ENCODE peak calls at places on chromosomes 3 and 15, in seven cellular contexts. U is foreskin keratinocyte, T is BJ, B is neural progenitor cell, R is epithelial cell of esophagus, I is Caco-2, K is left ventricle myocardium inferior. H is an unnamed sample.
A peak's percentile ranks its signal among the peaks of the same experiment; 100 is the strongest.

GRCh38 chr3:24829011-24829581 is 334.4 kb upstream of the THRB start:
- DNase-seq in U (no peak), T (no peak), B (peak; percentile 78), R (peak; percentile 17), I (no peak), K (peak; percentile 38), H (peak; percentile 31)

GRCh38 chr15:40398413-40398873 is 7.2 kb upstream of the IVD start:
- DNase-seq in U (no peak), T (no peak), B (no peak), R (no peak), I (no peak), K (no peak), H (no peak)

GRCh38 chr3:133401374-133402135 is 1.7 kb downstream of the BFSP2 start:
- DNase-seq in U (no peak), T (no peak), B (no peak), R (no peak), I (no peak), K (peak; percentile 43), H (no peak)

GRCh38 chr15:41556657-41557056 is 2.4 kb upstream of the TYRO3 start:
- DNase-seq in U (no peak), T (no peak), B (no peak), R (no peak), I (no peak), K (no peak), H (no peak)

GRCh38 chr15:39183177-39183881 is 397.6 kb upstream of the THBS1 start:
- DNase-seq in U (no peak), T (no peak), B (no peak), R (peak; percentile 70), I (no peak), K (no peak), H (no peak)

GRCh38 chr3:192816274-192816853 is 89.0 kb upstream of the FGF12 start:
- DNase-seq in U (peak; percentile 55), T (no peak), B (peak; percentile 55), R (peak; percentile 66), I (no peak), K (no peak), H (no peak)

GRCh38 chr3:57617739-57618138 is 20.6 kb upstream of the ARF4 start:
- DNase-seq in U (no peak), T (no peak), B (no peak), R (no peak), I (no peak), K (no peak), H (no peak)

GRCh38 chr3:51974277-51974962 is 444 bp upstream of the ABHD14A start:
- DNase-seq in U (no peak), T (no peak), B (no peak), R (no peak), I (no peak), K (no peak), H (no peak)

GRCh38 chr3:189025866-189026265 is 145.9 kb upstream of the TPRG1 start:
- DNase-seq in U (no peak), T (no peak), B (no peak), R (no peak), I (no peak), K (no peak), H (no peak)

GRCh38 chr3:182500294-182500693 is 293.0 kb upstream of the ATP11B start:
- DNase-seq in U (no peak), T (no peak), B (peak; percentile 95), R (no peak), I (no peak), K (no peak), H (no peak)

GRCh38 chr3:69058180-69058946 is 6.2 kb upstream of the TMF1 start:
- DNase-seq in U (no peak), T (no peak), B (no peak), R (no peak), I (no peak), K (no peak), H (no peak)

GRCh38 chr15:77827860-77828259 is 195.1 kb upstream of the LINGO1 start:
- DNase-seq in U (no peak), T (no peak), B (no peak), R (no peak), I (no peak), K (no peak), H (no peak)

GRCh38 chr3:120300971-120301370 is 15.9 kb upstream of the GPR156 start:
- DNase-seq in U (no peak), T (no peak), B (no peak), R (no peak), I (no peak), K (no peak), H (no peak)

GRCh38 chr3:100396967-100397366 is 3.9 kb downstream of the TOMM70 start:
- DNase-seq in U (no peak), T (no peak), B (no peak), R (peak; percentile 22), I (no peak), K (no peak), H (peak; percentile 58)

GRCh38 chr3:177842302-177842701 is 645.0 kb upstream of the TBL1XR1 start:
- DNase-seq in U (no peak), T (no peak), B (no peak), R (no peak), I (no peak), K (no peak), H (no peak)

GRCh38 chr15:96889734-96890480 is 559.4 kb downstream of the NR2F2 start:
- DNase-seq in U (no peak), T (no peak), B (peak; percentile 26), R (peak; percentile 32), I (no peak), K (no peak), H (no peak)

DNA sequence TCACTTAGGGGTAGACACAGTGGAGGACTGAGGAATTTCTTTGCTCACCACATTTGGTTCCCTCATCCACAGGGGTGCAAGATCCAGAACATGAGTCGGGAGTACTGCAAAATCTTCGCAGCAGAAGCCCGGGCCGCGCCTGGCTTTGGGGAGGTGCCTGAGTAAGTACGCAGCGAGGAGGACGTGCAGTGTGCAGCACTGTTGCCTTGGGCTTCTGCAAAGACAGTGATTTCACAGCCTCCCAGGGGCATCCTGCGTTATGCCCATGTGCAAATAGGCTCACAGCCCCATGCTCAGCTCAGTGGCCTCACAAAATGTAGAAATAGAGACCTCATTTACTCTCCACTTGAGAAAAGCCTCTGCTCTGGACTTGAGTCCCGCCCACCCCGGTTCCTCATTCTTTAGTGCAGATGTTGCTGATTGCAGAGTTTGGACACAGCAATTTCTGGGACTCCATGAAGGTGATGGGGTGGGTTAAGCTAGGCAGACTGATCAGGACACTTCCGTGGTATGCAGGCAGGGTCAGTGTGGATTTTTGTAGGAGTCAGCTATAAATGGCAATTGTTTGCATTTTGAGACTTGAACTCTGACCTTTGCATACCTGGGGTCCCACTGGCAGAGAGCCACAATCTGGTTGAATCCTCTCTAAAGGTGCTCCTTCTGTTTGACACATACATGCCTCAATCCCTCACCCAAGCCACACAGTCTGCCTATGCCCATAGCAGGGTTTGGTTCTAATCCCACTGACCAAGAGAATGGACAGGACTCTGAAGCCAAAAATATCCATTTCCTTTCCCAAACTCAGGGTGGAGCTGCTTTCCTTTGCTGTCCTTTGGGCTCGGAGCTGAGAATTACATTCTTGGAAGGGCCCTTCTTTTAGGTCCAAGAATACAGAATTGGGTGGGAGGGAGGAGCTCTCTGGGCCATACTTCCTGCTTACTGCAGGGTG is 20.7 kb upstream of the SLC28A1 start:
- DNase-seq in U (no peak), T (no peak), B (no peak), R (no peak), I (no peak), K (no peak), H (no peak)
- TF ChIP-seq CTCF in U (no peak), T (peak; percentile 18), B (peak; percentile 4), R (no peak), I (no peak), K (peak; percentile 45), H (no peak)

GRCh38 chr3:31892500-31892899 is 88.6 kb downstream of the OSBPL10 start:
- DNase-seq in U (no peak), T (no peak), B (no peak), R (no peak), I (no peak), K (no peak), H (no peak)

GRCh38 chr3:31900583-31900982 is 80.5 kb downstream of the OSBPL10 start:
- DNase-seq in U (no peak), T (no peak), B (no peak), R (no peak), I (no peak), K (no peak), H (no peak)

GRCh38 chr3:31895471-31895870 is 85.6 kb downstream of the OSBPL10 start:
- DNase-seq in U (peak; percentile 90), T (no peak), B (no peak), R (peak; percentile 74), I (no peak), K (no peak), H (no peak)

GRCh38 chr3:31893174-31893573 is 87.9 kb downstream of the OSBPL10 start:
- DNase-seq in U (no peak), T (no peak), B (no peak), R (peak; percentile 31), I (no peak), K (no peak), H (no peak)

DNA sequence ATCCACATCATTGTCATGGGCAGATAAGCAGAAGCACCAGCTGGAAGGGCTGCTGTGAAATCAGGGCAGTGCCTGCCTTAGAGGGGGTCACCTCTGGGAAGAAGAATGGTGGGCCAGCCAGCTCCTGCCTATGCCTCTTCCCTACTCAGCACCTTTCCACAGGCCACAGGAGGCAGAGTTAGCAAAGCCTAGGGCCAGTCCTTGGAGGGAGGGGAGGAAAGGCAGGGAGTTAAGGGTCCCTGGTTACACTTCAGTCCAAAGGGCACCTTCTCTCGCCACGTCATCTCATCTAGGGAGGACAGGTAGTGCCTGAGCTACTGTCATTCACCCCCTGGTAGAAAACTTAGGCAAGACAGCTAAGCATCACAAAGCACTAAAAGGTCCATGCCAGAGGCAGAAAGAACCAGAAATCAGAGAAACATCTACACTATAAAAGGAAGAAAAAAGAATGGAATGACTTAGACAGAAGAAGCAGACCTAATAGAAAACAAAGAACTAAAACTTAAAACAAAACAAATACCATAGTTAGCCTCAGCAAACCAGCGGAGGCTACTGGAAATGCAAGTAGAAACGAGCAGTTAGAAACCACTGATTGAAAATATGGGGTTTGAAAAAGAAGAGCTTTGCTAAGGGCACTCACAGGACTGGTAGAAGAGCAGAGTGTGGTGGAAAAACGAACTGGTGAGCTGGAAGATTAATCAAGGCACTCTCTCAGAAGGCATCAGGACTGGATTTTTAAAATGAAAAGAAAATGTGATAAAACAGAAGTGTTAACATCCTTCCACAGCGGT is 84.2 kb downstream of the OSBPL10 start:
- DNase-seq in U (no peak), T (no peak), B (no peak), R (no peak), I (peak; percentile 79), K (no peak), H (no peak)
- TF ChIP-seq CTCF in U (no peak), T (no peak), B (no peak), R (no peak), I (no peak), K (no peak), H (no peak)

DNA sequence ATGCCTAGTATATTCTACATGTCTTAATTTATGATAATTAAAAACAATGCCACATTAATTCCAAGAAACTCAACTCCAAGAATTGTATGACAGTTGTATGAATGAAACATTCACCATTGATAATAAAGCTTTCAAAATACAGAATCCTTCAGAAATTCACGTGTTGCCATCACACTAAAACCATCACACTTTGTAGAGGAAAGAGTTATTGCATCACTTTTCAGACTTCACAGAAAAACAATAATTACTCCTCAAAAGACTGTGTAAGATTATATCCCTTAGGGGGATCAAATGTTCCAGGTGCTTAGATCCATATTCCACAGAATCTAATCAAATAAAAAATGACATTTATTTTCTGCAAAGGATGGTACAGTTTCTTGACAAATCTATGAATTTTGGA is 85.0 kb downstream of the OSBPL10 start:
- DNase-seq in U (no peak), T (no peak), B (no peak), R (no peak), I (no peak), K (no peak), H (no peak)
- TF ChIP-seq CTCF in U (no peak), T (no peak), B (no peak), R (no peak), I (no peak), K (no peak), H (no peak)

GRCh38 chr15:72585659-72586058 is 68.8 kb upstream of the GOLGA6B start:
- DNase-seq in U (no peak), T (no peak), B (no peak), R (peak; percentile 12), I (no peak), K (no peak), H (no peak)
- TF ChIP-seq CTCF in U (peak; percentile 44), T (peak; percentile 27), B (no peak), R (peak; percentile 28), I (peak; percentile 9), K (peak; percentile 11), H (no peak)